ENCODE peak calls at places on chromosomes 5 and 9, in four cellular contexts. B is IMR-90, F is stomach, R is progenitor cell of endocrine pancreas. I is an unnamed sample.

GRCh38 chr5:98474802-98475201 is 298.7 kb upstream of the RGMB start:
- DNase-seq in B (no peak), F (no peak), R (no peak), I (no peak)

GRCh38 chr5:60223342-60223741 is 329.8 kb upstream of the PDE4D start:
- DNase-seq in B (no peak), F (no peak), R (no peak), I (no peak)

GRCh38 chr9:38644601-38645000 is 24.2 kb upstream of the ANKRD18A start:
- DNase-seq in B (no peak), F (no peak), R (no peak), I (peak)

GRCh38 chr5:60410427-60410826 is 289.5 kb downstream of the DEPDC1B start:
- DNase-seq in B (no peak), F (no peak), R (no peak), I (no peak)

GRCh38 chr5:3139596-3139995 is 388.1 kb upstream of the IRX2 start:
- DNase-seq in B (no peak), F (no peak), R (no peak), I (no peak)

GRCh38 chr9:35749515-35750255 is 598 bp downstream of the RGP1 start:
- DNase-seq in B (no peak), F (peak), R (no peak), I (no peak)

GRCh38 chr9:14908221-14909206 is 1.7 kb downstream of the FREM1 start:
- DNase-seq in B (no peak), F (no peak), R (no peak), I (no peak)

GRCh38 chr5:88119535-88119934 is 149.1 kb downstream of the TMEM161B start:
- DNase-seq in B (no peak), F (no peak), R (no peak), I (no peak)

GRCh38 chr9:36192196-36192595 is 1.5 kb downstream of the CLTA start:
- DNase-seq in B (peak), F (no peak), R (no peak), I (no peak)

GRCh38 chr5:14257995-14258403 is 114.9 kb downstream of the TRIO start:
- DNase-seq in B (no peak), F (no peak), R (no peak), I (no peak)

GRCh38 chr5:149317281-149318048 is 27.8 kb upstream of the GRPEL2 start:
- DNase-seq in B (peak), F (peak), R (no peak), I (no peak)

GRCh38 chr5:93247126-93247525 is 333.9 kb downstream of the NR2F1-AS1 start:
- DNase-seq in B (no peak), F (no peak), R (no peak), I (no peak)

GRCh38 chr5:176985516-176985915 is 21.1 kb downstream of the UIMC1 start:
- DNase-seq in B (no peak), F (no peak), R (no peak), I (no peak)

GRCh38 chr9:117718701-117719100 is 14.5 kb downstream of the TLR4 start:
- DNase-seq in B (no peak), F (no peak), R (no peak), I (no peak)

GRCh38 chr5:143404416-143405062 is 1.1 kb upstream of the NR3C1 start:
- DNase-seq in B (peak), F (peak), R (no peak), I (no peak)

GRCh38 chr9:10612649-10613398 is at the start of gene PTPRD:
- DNase-seq in B (peak), F (peak), R (peak), I (no peak)

GRCh38 chr5:32506809-32507208 is 62.3 kb upstream of the ZFR start:
- DNase-seq in B (peak), F (no peak), R (no peak), I (no peak)

GRCh38 chr5:81151546-81151945 is 81.6 kb upstream of the CKMT2 start:
- DNase-seq in B (peak), F (no peak), R (no peak), I (no peak)

GRCh38 chr5:38871790-38872551 is 26.2 kb downstream of the OSMR start:
- DNase-seq in B (peak), F (no peak), R (no peak), I (no peak)

GRCh38 chr5:112290667-112291066 is 128.4 kb downstream of the EPB41L4A start:
- DNase-seq in B (no peak), F (no peak), R (no peak), I (no peak)

GRCh38 chr9:30913331-30913730 is 1471.1 kb upstream of the ACO1 start:
- DNase-seq in B (no peak), F (no peak), R (no peak), I (no peak)

GRCh38 chr5:176629853-176630680 is at the start of the genes EIF4E1B and SNCB:
- DNase-seq in B (no peak), F (no peak), R (peak), I (no peak)

GRCh38 chr5:139637438-139638089 is 10.6 kb upstream of the CXXC5 start:
- DNase-seq in B (peak), F (peak), R (peak), I (peak)
- TF ChIP-seq CTCF in B (no peak), F (peak), R (peak), I (peak)

GRCh38 chr5:170597876-170598275 is 94.1 kb downstream of the KCNIP1 start:
- DNase-seq in B (no peak), F (no peak), R (no peak), I (no peak)

GRCh38 chr5:170606939-170607338 is 103.1 kb downstream of the KCNIP1 start:
- DNase-seq in B (no peak), F (no peak), R (no peak), I (no peak)

GRCh38 chr5:170601608-170602007 is 97.8 kb downstream of the KCNIP1 start:
- DNase-seq in B (no peak), F (no peak), R (no peak), I (no peak)

GRCh38 chr5:170603101-170603500 is 99.3 kb downstream of the KCNIP1 start:
- DNase-seq in B (no peak), F (no peak), R (no peak), I (no peak)

GRCh38 chr5:170603578-170604565 is 100.1 kb downstream of the KCNIP1 start:
- DNase-seq in B (peak), F (no peak), R (peak), I (no peak)
- TF ChIP-seq CTCF in B (peak), F (peak), R (peak), I (peak)

DNA sequence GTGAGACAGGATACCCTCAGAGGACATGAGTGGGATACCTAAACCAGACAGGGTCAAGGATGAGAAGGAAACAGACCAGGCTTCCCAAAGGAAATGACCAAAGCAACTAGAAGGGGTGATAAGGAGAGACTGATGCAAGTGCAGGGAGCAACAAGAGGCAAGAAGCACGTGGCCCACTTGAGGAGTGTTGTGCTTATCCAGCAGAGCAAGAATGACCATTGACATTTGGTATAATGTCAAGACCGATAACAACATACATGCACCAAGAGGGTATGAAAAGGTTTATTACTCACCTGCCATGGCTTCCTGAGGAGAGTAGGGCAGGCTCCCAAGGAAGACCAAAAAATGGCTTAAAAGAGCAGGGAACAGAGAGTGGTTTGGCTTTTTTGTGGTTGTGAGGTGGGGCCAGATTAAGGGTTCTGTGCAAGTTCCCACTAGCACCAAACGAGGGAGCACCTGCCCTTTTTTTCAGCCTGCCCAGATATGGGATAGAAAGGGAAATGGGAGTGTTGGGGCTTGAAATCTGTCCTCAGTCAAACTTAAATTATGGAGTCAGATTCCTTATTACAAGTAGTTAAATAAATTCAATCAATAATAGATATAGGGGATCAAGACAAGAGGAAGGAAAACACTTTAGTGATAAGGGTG is 513.6 kb downstream of the RASEF start:
- DNase-seq in B (no peak), F (no peak), R (no peak), I (no peak)
- TF ChIP-seq CTCF in B (no peak), F (no peak), R (peak), I (no peak)

GRCh38 chr5:53481887-53482716 is 1.7 kb downstream of the FST start:
- DNase-seq in B (peak), F (peak), R (peak), I (peak)
- TF ChIP-seq CTCF in B (peak), F (peak), R (peak), I (peak)

GRCh38 chr5:114898602-114899001 is 271.1 kb downstream of the TRIM36 start:
- DNase-seq in B (no peak), F (no peak), R (no peak), I (no peak)
- TF ChIP-seq CTCF in B (no peak), F (no peak), R (peak), I (no peak)

DNA sequence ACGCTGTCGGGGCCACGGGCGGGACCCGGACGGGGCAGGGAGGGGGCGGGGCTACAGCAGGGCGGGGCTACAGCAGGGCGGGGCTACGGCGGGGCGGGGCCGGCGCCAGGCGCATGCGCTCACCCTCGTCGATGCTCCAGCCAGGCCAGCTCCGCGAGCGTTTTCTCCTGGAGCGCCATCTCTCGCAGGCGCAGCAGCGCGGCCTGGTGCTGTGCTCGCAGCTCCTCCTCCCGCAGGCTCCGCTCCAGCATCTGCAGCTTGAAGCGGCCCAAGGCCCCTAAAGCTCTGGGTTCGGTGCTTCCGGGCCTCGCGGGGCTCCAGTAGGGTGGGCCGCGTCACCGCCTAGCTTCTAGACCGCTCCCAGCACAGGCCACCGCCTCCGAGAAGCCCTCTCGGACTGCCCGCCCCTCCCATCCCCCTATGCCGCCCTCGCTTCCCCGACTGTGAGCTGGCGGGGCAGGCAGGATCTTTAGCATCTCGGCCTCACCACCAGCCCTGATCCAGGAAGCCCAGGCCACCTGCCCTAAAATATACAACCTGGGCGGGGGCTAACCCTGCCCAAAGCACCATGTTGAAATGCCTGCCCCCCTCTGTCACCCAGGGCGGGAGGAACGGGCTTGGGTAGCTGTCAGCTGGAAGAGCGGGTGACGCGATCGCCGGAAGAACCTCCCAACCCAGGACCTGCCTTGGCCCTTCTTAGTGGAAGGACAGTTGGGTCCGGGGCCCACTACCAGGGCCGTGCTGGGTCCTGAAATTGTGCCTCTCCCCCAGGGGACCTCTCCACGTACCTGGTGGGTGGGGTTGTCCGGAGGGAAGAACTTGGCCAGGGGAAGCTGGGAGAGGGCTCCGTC is 21.9 kb upstream of the QSOX2 start:
- DNase-seq in B (peak), F (peak), R (peak), I (peak)
- TF ChIP-seq CTCF in B (peak), F (no peak), R (peak), I (peak)

DNA sequence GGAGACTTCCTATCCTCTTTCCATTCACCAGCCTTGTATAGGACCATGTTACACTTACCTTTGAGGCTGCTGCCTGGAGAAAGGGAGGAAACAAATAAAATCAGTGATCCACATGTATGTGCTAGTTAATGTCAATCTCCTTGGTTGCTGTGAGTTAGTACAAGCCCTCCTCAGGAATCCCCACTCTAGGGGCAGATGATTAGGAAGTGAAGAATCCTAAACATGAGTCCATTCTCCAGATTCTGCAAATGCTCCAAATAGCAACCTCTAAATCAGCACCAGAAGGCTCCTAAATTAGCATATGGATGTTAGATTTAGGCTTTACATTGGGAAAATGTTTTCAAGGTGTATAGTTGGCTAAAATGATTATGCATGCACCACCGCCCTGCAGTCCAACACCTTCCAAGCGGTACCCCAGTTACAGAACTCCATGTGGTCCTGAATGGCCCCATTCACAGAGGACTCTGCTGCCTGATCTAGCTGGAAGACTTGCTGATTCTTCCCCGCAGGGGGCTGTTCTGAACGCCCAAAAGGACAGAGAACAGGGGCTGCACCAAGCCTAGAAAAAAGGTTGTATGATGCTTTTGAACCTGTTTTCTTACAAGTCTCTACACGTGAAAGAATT is 123.2 kb downstream of the TLE1 start:
- DNase-seq in B (no peak), F (no peak), R (no peak), I (no peak)
- TF ChIP-seq CTCF in B (no peak), F (no peak), R (no peak), I (no peak)

DNA sequence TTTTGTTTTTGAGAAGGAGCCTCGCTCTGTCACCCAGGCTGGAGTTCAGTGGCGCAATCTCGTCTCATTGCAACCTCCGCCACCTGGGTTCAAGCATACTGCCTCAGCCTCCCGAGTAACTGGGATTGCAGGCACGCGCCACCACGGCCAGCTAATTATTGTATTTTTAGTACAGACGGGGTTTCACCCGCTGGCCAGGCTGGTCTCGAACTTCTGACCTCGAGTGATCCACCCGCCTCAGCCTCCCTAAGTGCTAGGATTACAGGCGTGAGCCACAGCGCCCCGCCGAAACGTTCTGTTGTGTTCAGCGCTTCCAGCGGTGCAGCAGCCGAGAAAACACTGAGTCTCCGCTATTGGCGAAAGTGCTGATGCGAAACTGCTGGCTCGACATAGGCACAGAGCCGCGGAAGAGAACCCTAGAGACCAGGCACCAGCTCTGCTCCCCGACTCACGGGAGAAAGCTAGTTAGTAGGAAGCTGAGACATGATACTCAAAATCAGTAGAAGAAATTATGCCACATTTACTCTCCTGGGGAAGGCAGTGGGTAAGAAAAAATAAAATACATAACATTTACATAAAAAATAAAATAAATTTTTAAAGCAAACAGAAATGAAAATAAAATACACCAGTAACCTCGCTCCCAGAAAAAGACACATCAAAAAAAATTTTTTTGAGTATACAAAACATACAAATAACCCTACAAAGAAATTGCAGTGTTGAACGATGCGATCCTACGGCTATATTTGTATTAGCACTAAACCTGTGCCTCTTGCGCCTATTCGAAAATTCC is 31.6 kb downstream of the ANXA2R start:
- DNase-seq in B (peak), F (peak), R (peak), I (peak)
- TF ChIP-seq CTCF in B (peak), F (no peak), R (no peak), I (peak)

I was measured in osteocyte.